ENCODE peak calls at places on chromosomes 4 and X, in seven cellular contexts. Y is HepG2, Z is K562, R is HCT116, Q is GM12878, E is SK-N-SH, T is H1. C is an unnamed sample.

GRCh38 chr4:86594559-86595425 is 677 bp downstream of the PTPN13 start:
- DNase-seq in Z (peak; percentile 5), R (peak; percentile 13), E (peak; percentile 63), Q (no peak), T (peak; percentile 73), Y (no peak), C (peak; percentile 53)

GRCh38 chr4:113750315-113750714 is 11.2 kb downstream of the CAMK2D start:
- DNase-seq in Z (no peak), Q (no peak), Y (no peak), R (no peak), E (no peak), T (no peak), C (no peak)

GRCh38 chr4:139986621-139987510 is 167.1 kb downstream of the MAML3 start:
- DNase-seq in R (no peak), E (peak; percentile 39), Z (no peak), Y (no peak), T (no peak), Q (no peak), C (no peak)

GRCh38 chr4:181799670-181800069 is 443.5 kb upstream of the TENM3 start:
- DNase-seq in R (no peak), Q (no peak), Z (no peak), T (no peak), Y (no peak), E (no peak), C (no peak)

GRCh38 chr4:1204828-1205591 is 32.6 kb upstream of the SPON2 start:
- DNase-seq in Z (no peak), Q (no peak), Y (peak; percentile 87), R (no peak), E (peak; percentile 83), T (peak; percentile 43), C (no peak)

GRCh38 chr4:167802463-167803212 is 289.7 kb upstream of the ANXA10 start:
- DNase-seq in Q (no peak), E (no peak), R (no peak), Z (no peak), T (no peak), Y (no peak), C (no peak)

GRCh38 chrX:111288841-111289240 is 18.6 kb upstream of the CAPN6 start:
- DNase-seq in Q (no peak), E (peak; percentile 33), R (no peak), T (no peak), Z (no peak), Y (no peak), C (no peak)

GRCh38 chrX:10569946-10570345 is 50.4 kb downstream of the MID1 start:
- DNase-seq in Y (no peak), Q (no peak), Z (no peak), R (no peak), E (no peak), T (no peak), C (no peak)

GRCh38 chrX:151153086-151153485 is 23.3 kb upstream of the GPR50 start:
- DNase-seq in Q (no peak), R (no peak), Y (peak; percentile 0), Z (no peak), E (no peak), T (peak; percentile 46), C (peak; percentile 28)

GRCh38 chrX:13667940-13668339 is 15.0 kb downstream of the TCEANC start:
- DNase-seq in T (no peak), Z (no peak), E (no peak), Q (no peak), Y (no peak), R (no peak), C (no peak)

GRCh38 chr4:82797591-82798081 is 960 bp downstream of the SCD5 start:
- DNase-seq in Z (no peak), Y (no peak), E (peak; percentile 75), T (peak; percentile 70), Q (no peak), R (no peak), C (no peak)

GRCh38 chr4:34850426-34850825 is 1393.9 kb downstream of the ARAP2 start:
- DNase-seq in T (no peak), Y (no peak), Q (no peak), Z (no peak), R (no peak), E (no peak), C (no peak)

GRCh38 chr4:117134386-117134785 is 49.0 kb upstream of the TRAM1L1 start:
- DNase-seq in Z (no peak), T (no peak), R (peak; percentile 67), Y (peak; percentile 20), E (peak; percentile 30), Q (peak; percentile 0), C (peak; percentile 71)

GRCh38 chr4:185893500-185893899 is 81.5 kb upstream of the SORBS2 start:
- DNase-seq in T (no peak), Q (no peak), E (no peak), Y (no peak), R (no peak), Z (no peak), C (no peak)

GRCh38 chr4:145698507-145698906 is 18.6 kb downstream of the C4orf51 start:
- DNase-seq in R (no peak), Z (no peak), Q (no peak), Y (no peak), T (no peak), E (no peak), C (no peak)

GRCh38 chr4:120749445-120750151 is 172.9 kb downstream of the PRDM5 start:
- DNase-seq in R (no peak), Z (no peak), T (no peak), E (no peak), Y (no peak), Q (peak; percentile 83), C (no peak)

GRCh38 chr4:141807073-141807472 is 170.7 kb downstream of the IL15 start:
- DNase-seq in Z (no peak), E (no peak), Q (no peak), T (no peak), R (no peak), Y (no peak), C (no peak)

GRCh38 chr4:185143596-185143969 is 517 bp downstream of the SLC25A4 start:
- DNase-seq in E (peak; percentile 65), R (no peak), Q (no peak), Z (no peak), Y (peak; percentile 22), T (no peak), C (peak; percentile 45)

GRCh38 chr4:8493484-8493883 is 52.9 kb downstream of the TRMT44 start:
- DNase-seq in E (no peak), Z (no peak), Y (no peak), R (no peak), T (no peak), Q (no peak), C (no peak)

GRCh38 chr4:22510750-22511149 is 5.1 kb downstream of the ADGRA3 start:
- DNase-seq in Q (no peak), R (no peak), Y (peak; percentile 37), Z (no peak), E (no peak), T (no peak), C (no peak)

GRCh38 chr4:52051615-52052474 is 741 bp downstream of the SPATA18 start:
- DNase-seq in Q (no peak), Y (peak; percentile 74), E (peak; percentile 75), R (no peak), T (peak; percentile 87), Z (no peak), C (no peak)

GRCh38 chrX:86369847-86370630 is 221.8 kb downstream of the DACH2 start:
- DNase-seq in Z (no peak), Q (no peak), E (no peak), Y (peak; percentile 90), T (no peak), R (no peak), C (no peak)

GRCh38 chr4:182960228-182960627 is 43.0 kb upstream of the DCTD start:
- DNase-seq in Q (no peak), E (no peak), T (no peak), Z (no peak), Y (no peak), R (no peak), C (no peak)

GRCh38 chrX:72018277-72019112 is 107.8 kb downstream of the NHSL2 start:
- DNase-seq in R (peak; percentile 55), E (peak; percentile 97), Q (no peak), Z (peak; percentile 92), T (peak; percentile 84), Y (peak; percentile 47), C (peak; percentile 71)

GRCh38 chr4:143362392-143363046 is 25.8 kb downstream of the GAB1 start:
- DNase-seq in Q (no peak), R (no peak), E (no peak), T (no peak), Z (no peak), Y (no peak), C (no peak)

DNA sequence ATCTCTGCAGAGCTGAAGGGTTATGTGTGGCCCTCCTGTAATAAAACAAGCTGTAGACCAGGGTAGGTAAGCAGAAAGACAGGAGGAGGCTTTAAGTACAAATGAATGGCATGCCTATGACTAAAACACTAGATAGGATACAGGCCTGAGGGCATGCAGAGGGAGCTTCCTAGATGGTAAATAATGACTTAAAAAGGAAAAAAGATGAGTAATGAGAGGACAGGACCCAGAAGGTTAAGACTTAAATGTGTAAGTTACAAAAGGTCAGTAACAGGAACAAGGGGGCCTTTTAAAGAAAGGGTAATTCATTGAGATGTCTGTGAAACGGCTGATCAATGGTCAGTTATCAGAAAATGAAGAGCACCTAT is 194.8 kb downstream of the SOWAHB start:
- DNase-seq in Y (no peak), R (peak; percentile 28), Q (no peak), Z (no peak), E (no peak), T (no peak), C (no peak)
- TF ChIP-seq JUND in Y (no peak), R (no peak), Q (no peak), Z (no peak), E (no peak), T (no peak), C (no peak)

GRCh38 chrX:22748093-22748999 is 251.4 kb upstream of the DDX53 start:
- DNase-seq in E (peak; percentile 40), T (peak; percentile 47), Q (no peak), R (peak; percentile 19), Y (peak; percentile 13), Z (peak; percentile 25), C (peak; percentile 77)
- TF ChIP-seq JUND in E (no peak), T (no peak), Q (no peak), R (no peak), Y (no peak), Z (no peak), C (no peak)

DNA sequence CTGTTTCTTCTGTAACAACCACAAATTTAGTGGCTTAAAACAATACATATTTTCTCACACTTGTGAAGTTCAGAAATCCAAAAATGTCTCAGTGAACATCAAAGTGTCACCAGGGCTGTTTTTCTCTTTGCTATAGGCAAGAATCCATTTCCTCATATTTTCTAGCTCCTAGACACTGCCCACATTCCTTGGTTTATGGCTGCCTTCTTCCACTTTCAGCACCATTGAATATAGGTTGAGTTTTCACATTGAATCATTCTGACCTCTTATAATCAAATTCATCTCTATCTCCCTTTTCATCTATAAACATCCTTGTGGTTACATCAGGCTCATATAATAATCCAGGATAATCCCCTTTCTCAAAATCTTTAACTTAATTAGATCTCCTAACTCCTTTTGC is 37.0 kb upstream of the TACR3 start:
- DNase-seq in Q (no peak), R (no peak), E (no peak), Z (no peak), T (no peak), Y (no peak), C (peak; percentile 62)
- TF ChIP-seq JUND in Q (no peak), R (no peak), E (no peak), Z (no peak), T (no peak), Y (no peak), C (peak; percentile 43)

DNA sequence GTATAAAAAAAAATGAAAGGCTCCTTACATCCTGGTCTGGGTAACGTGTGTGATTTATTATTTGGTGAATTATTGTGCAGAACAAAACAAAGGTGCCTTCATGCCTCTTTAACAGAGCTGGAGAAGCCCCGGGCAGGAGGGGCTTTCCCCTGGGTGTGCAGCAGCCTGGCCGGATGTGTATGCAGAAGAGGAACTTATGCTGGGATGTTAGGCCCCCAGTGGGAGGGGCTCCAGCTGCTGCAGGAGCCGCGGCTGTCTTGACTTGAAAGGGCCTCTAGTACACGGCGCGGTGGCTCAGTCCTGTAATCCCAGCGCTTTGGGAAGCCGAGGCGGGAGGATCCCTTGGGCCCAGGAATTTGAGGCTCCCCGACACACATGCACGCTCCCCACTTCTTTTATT is 16.0 kb downstream of the CCNQ start:
- DNase-seq in Q (peak; percentile 23), Y (peak; percentile 7), T (no peak), Z (peak; percentile 51), R (no peak), E (peak; percentile 65), C (no peak)
- TF ChIP-seq JUND in Q (no peak), Y (no peak), T (no peak), Z (no peak), R (no peak), E (no peak), C (no peak)

C was measured in T47D.